ENCODE peak calls at places on chromosomes 6 and 20, in nine cellular contexts. D, Q, J, K, T, S, R, C and I are unnamed samples.

GRCh38 chr6:142845624-142846458 is 99.1 kb downstream of the HIVEP2 start:
- DNase-seq in D (peak; percentile 91), Q (peak; percentile 62), J (peak; percentile 58), K (peak; percentile 59), T (peak; percentile 86), S (peak; percentile 33), R (peak; percentile 81), C (no peak), I (peak; percentile 97)

GRCh38 chr6:158972241-158973233 is 27.5 kb downstream of the RSPH3 start:
- DNase-seq in D (peak; percentile 69), Q (no peak), J (peak; percentile 59), K (no peak), T (peak; percentile 43), S (peak; percentile 55), R (no peak), C (no peak), I (peak; percentile 77)

GRCh38 chr20:62977613-62978558 is 25.4 kb downstream of the SLC17A9 start:
- DNase-seq in D (peak; percentile 93), Q (peak; percentile 82), J (no peak), K (no peak), T (no peak), S (peak; percentile 38), R (no peak), C (no peak), I (no peak)

GRCh38 chr6:33670971-33671370 is 40.5 kb downstream of the UQCC2 start:
- DNase-seq in D (no peak), Q (no peak), J (no peak), K (no peak), T (no peak), S (no peak), R (no peak), C (no peak), I (no peak)

GRCh38 chr6:151071295-151071694 is 168.5 kb upstream of the AKAP12 start:
- DNase-seq in D (no peak), Q (no peak), J (peak; percentile 68), K (no peak), T (peak; percentile 95), S (no peak), R (no peak), C (no peak), I (peak; percentile 80)

GRCh38 chr6:31308050-31308844 is 36.4 kb upstream of the HLA-C start:
- DNase-seq in D (peak; percentile 52), Q (peak; percentile 72), J (peak; percentile 6), K (no peak), T (no peak), S (no peak), R (no peak), C (no peak), I (no peak)

GRCh38 chr6:131914967-131915751 is 36.0 kb downstream of the CCN2 start:
- DNase-seq in D (peak; percentile 75), Q (peak; percentile 36), J (peak; percentile 77), K (no peak), T (peak; percentile 78), S (peak; percentile 64), R (peak; percentile 26), C (no peak), I (peak; percentile 88)

GRCh38 chr6:128367437-128367836 is 153.0 kb downstream of the PTPRK start:
- DNase-seq in D (no peak), Q (no peak), J (no peak), K (no peak), T (no peak), S (no peak), R (no peak), C (no peak), I (peak; percentile 33)

GRCh38 chr20:49853640-49854039 is 41.0 kb downstream of the SLC9A8 start:
- DNase-seq in D (no peak), Q (no peak), J (peak; percentile 79), K (no peak), T (peak; percentile 73), S (no peak), R (no peak), C (peak; percentile 64), I (peak; percentile 91)

GRCh38 chr20:52446421-52447231 is 255.0 kb upstream of the ZFP64 start:
- DNase-seq in D (no peak), Q (no peak), J (no peak), K (no peak), T (peak; percentile 88), S (no peak), R (no peak), C (no peak), I (no peak)

GRCh38 chr6:4510906-4511625 is 265.1 kb upstream of the CDYL start:
- DNase-seq in D (no peak), Q (no peak), J (no peak), K (no peak), T (no peak), S (no peak), R (no peak), C (no peak), I (no peak)

GRCh38 chr20:48329676-48330644 is 497.8 kb downstream of the PREX1 start:
- DNase-seq in D (no peak), Q (no peak), J (no peak), K (no peak), T (peak; percentile 71), S (no peak), R (no peak), C (no peak), I (peak; percentile 67)

GRCh38 chr6:31927242-31927867 is at the start of gene C2:
- DNase-seq in D (no peak), Q (no peak), J (no peak), K (no peak), T (no peak), S (no peak), R (no peak), C (no peak), I (no peak)

GRCh38 chr20:63097336-63097831 is 90.6 kb upstream of the BHLHE23 start:
- DNase-seq in D (no peak), Q (no peak), J (no peak), K (no peak), T (no peak), S (no peak), R (peak; percentile 12), C (no peak), I (no peak)

GRCh38 chr6:148611213-148611612 is 135.6 kb upstream of the UST start:
- DNase-seq in D (no peak), Q (no peak), J (peak; percentile 82), K (no peak), T (peak; percentile 79), S (no peak), R (no peak), C (no peak), I (no peak)

GRCh38 chr6:26232306-26232949 is 132.6 kb upstream of the BTN3A2 start:
- DNase-seq in D (no peak), Q (no peak), J (no peak), K (no peak), T (no peak), S (no peak), R (no peak), C (no peak), I (no peak)

GRCh38 chr20:19867940-19868371 is 109.9 kb downstream of the RIN2 start:
- DNase-seq in D (no peak), Q (no peak), J (peak; percentile 42), K (no peak), T (no peak), S (no peak), R (no peak), C (no peak), I (no peak)

GRCh38 chr6:26285143-26286134 is 79.6 kb upstream of the BTN3A2 start:
- DNase-seq in D (peak; percentile 99), Q (peak; percentile 91), J (peak; percentile 96), K (peak; percentile 91), T (peak; percentile 99), S (peak; percentile 99), R (peak; percentile 91), C (peak; percentile 99), I (peak; percentile 99)

GRCh38 chr6:49406241-49406970 is 56.6 kb downstream of the MMUT start:
- DNase-seq in D (no peak), Q (no peak), J (no peak), K (no peak), T (peak; percentile 8), S (no peak), R (no peak), C (no peak), I (no peak)

GRCh38 chr6:149942461-149942829 is 631 bp downstream of the ULBP2 start:
- DNase-seq in D (no peak), Q (no peak), J (no peak), K (no peak), T (no peak), S (no peak), R (no peak), C (no peak), I (peak; percentile 27)

GRCh38 chr6:41682497-41682961 is 44.3 kb downstream of the MDFI start:
- DNase-seq in D (no peak), Q (no peak), J (no peak), K (no peak), T (no peak), S (no peak), R (no peak), C (no peak), I (no peak)

GRCh38 chr6:67639161-67639560 is 995.9 kb upstream of the ADGRB3 start:
- DNase-seq in D (no peak), Q (no peak), J (no peak), K (no peak), T (peak; percentile 57), S (no peak), R (no peak), C (no peak), I (no peak)

GRCh38 chr20:63394635-63395455 is 33.7 kb upstream of the CHRNA4 start:
- DNase-seq in D (no peak), Q (no peak), J (no peak), K (no peak), T (no peak), S (no peak), R (no peak), C (no peak), I (no peak)

GRCh38 chr6:25363429-25363828 is 84.3 kb downstream of the CARMIL1 start:
- DNase-seq in D (no peak), Q (no peak), J (no peak), K (no peak), T (no peak), S (no peak), R (no peak), C (no peak), I (no peak)

GRCh38 chr20:30985386-30985785 is 272.1 kb upstream of the DEFB115 start:
- DNase-seq in D (no peak), Q (no peak), J (no peak), K (no peak), T (no peak), S (no peak), R (no peak), C (no peak), I (no peak)

GRCh38 chr6:129490551-129491245 is 219.3 kb downstream of the ARHGAP18 start:
- DNase-seq in D (peak; percentile 90), Q (peak; percentile 59), J (peak; percentile 90), K (no peak), T (peak; percentile 98), S (peak; percentile 78), R (no peak), C (peak; percentile 92), I (peak; percentile 97)

GRCh38 chr6:104625536-104625935 is 234.2 kb downstream of the HACE1 start:
- DNase-seq in D (no peak), Q (no peak), J (peak; percentile 63), K (no peak), T (peak; percentile 67), S (no peak), R (no peak), C (peak; percentile 97), I (no peak)

GRCh38 chr6:144378437-144378836 is 93.3 kb downstream of the UTRN start:
- DNase-seq in D (no peak), Q (no peak), J (no peak), K (no peak), T (peak; percentile 15), S (no peak), R (no peak), C (no peak), I (peak; percentile 63)